ENCODE peak calls at places on chromosomes 12 and 14, in ten cellular contexts. P, L, R, M, D, A, B, C, E and O are unnamed samples. For H3K4me1, the result is how much of the 10 kb centered on the place peaks cover.

GRCh38 chr14:69845787-69846186 is 33.4 kb upstream of the SMOC1 start:
- DNase-seq in P (no peak), L (no peak), R (no peak), M (no peak), D (no peak), A (peak), B (no peak), C (no peak), E (no peak), O (no peak)

GRCh38 chr12:26878661-26879119 is 45.7 kb upstream of the ITPR2 start:
- DNase-seq in P (peak), L (no peak), R (peak), M (peak), D (no peak), A (no peak), B (peak), C (peak), E (peak), O (no peak)

GRCh38 chr12:53596920-53597363 is 29.2 kb downstream of the ATF7 start:
- DNase-seq in P (no peak), L (no peak), R (no peak), M (no peak), D (no peak), A (no peak), B (no peak), C (no peak), E (no peak), O (peak)

GRCh38 chr12:106019130-106019529 is 119.6 kb downstream of the NUAK1 start:
- DNase-seq in P (no peak), L (no peak), R (no peak), M (no peak), D (no peak), A (no peak), B (no peak), C (no peak), E (no peak), O (no peak)

GRCh38 chr14:71692496-71692895 is 239.7 kb upstream of the RGS6 start:
- DNase-seq in P (no peak), L (no peak), R (no peak), M (no peak), D (no peak), A (no peak), B (no peak), C (no peak), E (no peak), O (peak)

GRCh38 chr12:47082283-47082962 is 2.7 kb upstream of the AMIGO2 start:
- DNase-seq in P (no peak), L (peak), R (no peak), M (no peak), D (no peak), A (no peak), B (no peak), C (no peak), E (no peak), O (no peak)

GRCh38 chr12:105916698-105917059 is 222.1 kb downstream of the NUAK1 start:
- DNase-seq in P (no peak), L (no peak), R (no peak), M (no peak), D (no peak), A (no peak), B (no peak), C (no peak), E (no peak), O (peak)

GRCh38 chr12:24025153-24025798 is 75.8 kb upstream of the SOX5 start:
- DNase-seq in P (no peak), L (no peak), R (no peak), M (no peak), D (no peak), A (no peak), B (no peak), C (no peak), E (no peak), O (peak)

GRCh38 chr12:91811481-91812287 is 334.0 kb downstream of the BTG1 start:
- DNase-seq in P (peak), L (peak), R (peak), M (peak), D (peak), A (peak), B (peak), C (peak), E (peak), O (peak)

GRCh38 chr14:106844608-106845285 is 1318.4 kb downstream of the TMEM121 start:
- DNase-seq in P (peak), L (peak), R (peak), M (peak), D (no peak), A (peak), B (peak), C (peak), E (no peak), O (no peak)

GRCh38 chr14:58747181-58747580 is 109.4 kb downstream of the DACT1 start:
- DNase-seq in P (no peak), L (peak), R (peak), M (peak), D (no peak), A (peak), B (peak), C (peak), E (peak), O (peak)

GRCh38 chr12:49667319-49668090 is 39.7 kb downstream of the FMNL3 start:
- DNase-seq in P (no peak), L (no peak), R (no peak), M (no peak), D (no peak), A (no peak), B (no peak), C (no peak), E (no peak), O (peak)

GRCh38 chr12:49783917-49784676 is 42.7 kb downstream of the TMBIM6 start:
- DNase-seq in P (no peak), L (no peak), R (no peak), M (no peak), D (no peak), A (no peak), B (no peak), C (no peak), E (no peak), O (peak)

GRCh38 chr14:103695331-103696026 is 19.8 kb downstream of the XRCC3 start:
- DNase-seq in P (no peak), L (no peak), R (peak), M (no peak), D (no peak), A (no peak), B (no peak), C (peak), E (no peak), O (no peak)

GRCh38 chr14:101175731-101176534 is 272.4 kb upstream of the RTL1 start:
- DNase-seq in P (no peak), L (no peak), R (no peak), M (no peak), D (no peak), A (no peak), B (no peak), C (no peak), E (no peak), O (no peak)

GRCh38 chr14:93538411-93538810 is 107.7 kb downstream of the UNC79 start:
- DNase-seq in P (no peak), L (peak), R (no peak), M (no peak), D (peak), A (peak), B (no peak), C (no peak), E (no peak), O (peak)

GRCh38 chr14:68238956-68239355 is 419.4 kb downstream of the RAD51B start:
- DNase-seq in P (no peak), L (no peak), R (no peak), M (no peak), D (no peak), A (no peak), B (no peak), C (no peak), E (no peak), O (no peak)

GRCh38 chr12:53046655-53047220 is 3.1 kb upstream of the TNS2 start:
- DNase-seq in P (peak), L (peak), R (peak), M (peak), D (no peak), A (peak), B (peak), C (peak), E (peak), O (peak)

DNA sequence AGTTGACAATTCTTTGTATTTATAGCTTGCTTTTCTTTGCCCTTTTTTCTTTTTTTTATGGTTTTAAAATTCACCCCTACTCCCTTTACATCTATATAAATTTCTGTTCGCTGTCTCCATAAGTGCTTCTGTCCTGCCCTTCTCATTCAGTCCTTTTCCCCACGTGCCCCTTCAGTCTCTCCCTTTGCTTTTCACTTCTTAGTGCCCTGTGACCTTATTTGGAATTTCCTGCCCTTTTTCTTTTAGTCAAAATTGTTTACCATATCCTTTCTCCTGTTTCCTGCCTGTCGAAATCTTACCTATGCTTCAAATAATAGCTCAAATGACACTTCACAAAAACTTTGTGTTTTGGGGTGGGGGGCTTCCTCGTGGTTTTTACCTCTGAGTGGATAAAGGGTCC is 6.0 kb downstream of the TMX1 start:
- DNase-seq in P (no peak), L (no peak), R (no peak), M (no peak), D (no peak), A (no peak), B (no peak), C (no peak), E (no peak), O (no peak)
- H3K4me1 ChIP-seq in P (under half), L (under half), R (under half), M (under half), D (under half), A (under half), B (under half), C (under half), E (under half), O (under half)

GRCh38 chr12:113221997-113222729 is 899 bp downstream of the TPCN1 start:
- DNase-seq in P (no peak), L (no peak), R (no peak), M (no peak), D (no peak), A (peak), B (no peak), C (no peak), E (no peak), O (no peak)
- H3K4me1 ChIP-seq in P (half or more), L (under half), R (under half), M (under half), D (under half), A (under half), B (under half), C (half or more), E (under half), O (under half)

GRCh38 chr14:80637726-80638619 is 303.6 kb downstream of the CEP128 start:
- DNase-seq in P (no peak), L (no peak), R (no peak), M (no peak), D (no peak), A (no peak), B (no peak), C (no peak), E (no peak), O (no peak)
- H3K4me1 ChIP-seq in P (under half), L (under half), R (under half), M (under half), D (under half), A (under half), B (under half), C (under half), E (under half), O (under half)

GRCh38 chr12:132545955-132546354 is 56.0 kb downstream of the FBRSL1 start:
- DNase-seq in P (no peak), L (no peak), R (no peak), M (no peak), D (no peak), A (peak), B (no peak), C (no peak), E (no peak), O (no peak)
- H3K4me1 ChIP-seq in P (under half), L (under half), R (under half), M (under half), D (under half), A (under half), B (under half), C (under half), E (under half), O (under half)

DNA sequence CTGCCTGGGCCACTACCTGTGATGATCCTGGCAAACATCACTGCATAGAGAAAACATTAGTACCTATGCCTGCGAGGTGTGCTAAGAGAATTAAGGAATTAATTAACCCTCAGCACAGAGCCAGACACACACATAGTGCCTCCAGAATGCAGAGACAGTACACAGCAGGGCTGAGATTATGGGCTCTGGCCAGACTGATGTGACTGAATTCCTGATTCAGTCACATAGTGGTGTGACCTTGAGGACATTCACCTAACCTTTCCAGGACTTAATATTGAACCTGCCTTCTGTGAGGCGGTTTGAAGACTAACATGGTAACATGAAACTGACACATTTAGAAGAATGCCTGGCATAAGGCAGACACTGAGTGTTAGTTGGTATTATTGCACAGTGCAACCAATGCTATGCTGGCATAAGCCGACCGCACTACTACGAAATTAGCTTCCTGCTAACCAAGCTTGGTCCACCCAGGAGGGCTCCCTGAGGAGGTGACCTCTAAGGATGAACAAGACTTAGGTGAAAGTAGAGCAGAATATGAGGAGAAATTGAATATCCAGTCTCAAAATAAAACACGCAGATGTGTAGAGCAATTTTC is 32.0 kb upstream of the SELPLG start:
- DNase-seq in P (no peak), L (no peak), R (no peak), M (no peak), D (no peak), A (no peak), B (no peak), C (no peak), E (no peak), O (no peak)
- H3K4me1 ChIP-seq in P (half or more), L (half or more), R (under half), M (under half), D (under half), A (under half), B (half or more), C (half or more), E (under half), O (under half)

DNA sequence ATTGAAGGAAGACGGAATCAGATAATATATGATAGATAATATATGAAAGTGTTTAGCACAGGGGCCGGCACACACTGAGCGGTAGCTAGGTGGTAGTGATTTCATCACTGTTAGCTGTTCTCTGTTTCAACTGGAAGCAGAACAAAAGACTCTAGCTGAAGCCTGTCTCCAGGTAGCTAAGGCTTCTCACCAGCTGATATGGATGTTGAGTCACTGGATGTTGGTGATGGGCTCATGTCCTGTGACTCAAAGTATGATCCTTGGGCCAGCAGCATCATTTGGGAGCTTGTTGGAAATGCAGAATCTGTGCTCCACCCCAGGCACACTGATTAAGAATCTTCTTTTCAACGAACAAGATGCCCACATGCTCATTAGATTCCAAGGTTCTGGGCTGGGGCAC is 21.6 kb upstream of the KCNA5 start:
- DNase-seq in P (no peak), L (no peak), R (no peak), M (no peak), D (no peak), A (peak), B (no peak), C (no peak), E (no peak), O (no peak)
- H3K4me1 ChIP-seq in P (under half), L (under half), R (under half), M (under half), D (under half), A (under half), B (under half), C (under half), E (under half), O (under half)

GRCh38 chr14:61540931-61541330 is 154.4 kb upstream of the HIF1A start:
- DNase-seq in P (no peak), L (no peak), R (no peak), M (no peak), D (no peak), A (no peak), B (no peak), C (no peak), E (no peak), O (no peak)

GRCh38 chr14:61539631-61540030 is 155.7 kb upstream of the HIF1A start:
- DNase-seq in P (no peak), L (no peak), R (no peak), M (no peak), D (no peak), A (no peak), B (no peak), C (no peak), E (no peak), O (no peak)

GRCh38 chr14:61536661-61537566 is 158.4 kb upstream of the HIF1A start:
- DNase-seq in P (no peak), L (peak), R (no peak), M (no peak), D (no peak), A (no peak), B (no peak), C (no peak), E (no peak), O (no peak)

GRCh38 chr14:61537567-61538463 is 157.5 kb upstream of the HIF1A start:
- DNase-seq in P (no peak), L (peak), R (peak), M (peak), D (peak), A (peak), B (no peak), C (no peak), E (no peak), O (peak)

DNA sequence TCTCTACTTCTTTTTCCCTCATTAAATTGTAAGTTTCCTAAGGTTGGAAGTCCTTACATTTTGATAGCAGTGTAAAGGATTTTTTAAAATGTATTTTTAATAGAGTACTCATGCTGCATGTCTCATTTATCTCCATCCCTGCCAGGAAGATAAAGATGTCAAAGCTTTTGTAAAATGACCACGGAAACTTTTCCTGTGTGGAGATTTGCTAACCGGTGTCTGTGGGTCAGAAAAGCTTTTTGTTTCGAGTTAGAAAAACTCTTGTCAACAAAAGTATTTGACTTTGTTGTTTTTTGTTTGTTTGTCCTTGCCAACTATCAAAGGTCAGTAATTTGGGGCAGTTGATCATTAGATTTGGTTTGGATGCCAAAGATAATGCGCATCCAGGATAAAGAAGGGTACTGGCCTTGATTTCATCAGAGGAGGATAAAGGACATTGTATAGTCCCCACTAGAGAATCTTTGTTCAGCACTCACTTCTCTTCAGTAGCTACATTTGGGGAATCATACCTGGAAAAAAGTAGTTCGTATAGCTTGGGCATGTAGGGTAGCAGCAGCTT is 156.8 kb upstream of the HIF1A start:
- DNase-seq in P (no peak), L (no peak), R (no peak), M (no peak), D (no peak), A (no peak), B (no peak), C (no peak), E (no peak), O (no peak)
- H3K4me1 ChIP-seq in P (half or more), L (half or more), R (under half), M (half or more), D (half or more), A (under half), B (under half), C (under half), E (under half), O (under half)

GRCh38 chr12:122089080-122089479 is 10.5 kb downstream of the MLXIP start:
- DNase-seq in P (no peak), L (no peak), R (no peak), M (peak), D (no peak), A (no peak), B (no peak), C (no peak), E (no peak), O (no peak)
- H3K4me1 ChIP-seq in P (half or more), L (half or more), R (under half), M (half or more), D (under half), A (under half), B (half or more), C (half or more), E (under half), O (under half)

GRCh38 chr14:30625533-30625932 is 3.4 kb downstream of the SCFD1 start:
- DNase-seq in P (no peak), L (no peak), R (no peak), M (no peak), D (no peak), A (no peak), B (no peak), C (no peak), E (no peak), O (no peak)
- H3K4me1 ChIP-seq in P (half or more), L (under half), R (under half), M (under half), D (under half), A (under half), B (under half), C (under half), E (under half), O (under half)